ENCODE peak calls at places on chromosomes 7 and 10, in six cellular contexts. P is HT-29, B is substantia nigra, Z is HCT116, Q is cardiac fibroblast, T is mesendoderm. I is an unnamed sample.

GRCh38 chr7:29457141-29457561 is 106.5 kb upstream of the PRR15 start:
- DNase-seq in B (no peak), Q (no peak), Z (no peak), T (peak; percentile 89), P (no peak), I (no peak)

GRCh38 chr10:122098924-122099323 is 110.0 kb downstream of the TACC2 start:
- DNase-seq in Z (no peak), T (no peak), Q (peak; percentile 88), B (no peak), P (no peak), I (no peak)

GRCh38 chr10:124611738-124612137 is 132.4 kb downstream of the FAM53B start:
- DNase-seq in P (no peak), T (no peak), Z (no peak), Q (no peak), B (no peak), I (no peak)

GRCh38 chr7:1742555-1743303 is 72.7 kb downstream of the ELFN1 start:
- DNase-seq in T (no peak), P (peak; percentile 79), Q (peak; percentile 43), B (no peak), Z (no peak), I (peak; percentile 18)

GRCh38 chr10:84308481-84309304 is 19.7 kb upstream of the CCSER2 start:
- DNase-seq in B (no peak), P (peak; percentile 32), Q (peak; percentile 61), Z (no peak), T (no peak), I (peak; percentile 89)

GRCh38 chr7:25944777-25945176 is 207.2 kb upstream of the NFE2L3 start:
- DNase-seq in Z (no peak), T (no peak), Q (no peak), P (no peak), B (no peak), I (no peak)

GRCh38 chr10:81865581-81865980 is 9.4 kb upstream of the NRG3 start:
- DNase-seq in Z (no peak), Q (peak; percentile 17), T (peak; percentile 12), B (no peak), P (peak; percentile 44), I (no peak)

GRCh38 chr10:3452683-3453388 is 280.3 kb upstream of the PITRM1 start:
- DNase-seq in P (no peak), Z (no peak), B (no peak), T (peak; percentile 86), Q (peak; percentile 92), I (peak; percentile 93)

I was measured in astrocyte of the spinal cord.